ENCODE peak calls at places on chromosomes 1 and 21, in seven cellular contexts. H is neuronal stem cell, Y is kidney, W is cardiac fibroblast, D is psoas muscle, U is stomach, B is MM.1S. J is an unnamed sample.

GRCh38 chr1:234960722-234961467 is 167.7 kb downstream of the TOMM20 start:
- DNase-seq in H (no peak), U (peak; percentile 78), Y (no peak), W (peak; percentile 79), D (no peak), B (peak; percentile 28), J (no peak)

GRCh38 chr1:8825985-8826481 is 8.6 kb upstream of the RERE start:
- DNase-seq in W (peak; percentile 74), D (no peak), U (peak; percentile 23), B (no peak), Y (peak; percentile 20), H (no peak), J (peak; percentile 94)

GRCh38 chr1:218380125-218380977 is 35.2 kb downstream of the TGFB2 start:
- DNase-seq in H (no peak), D (no peak), W (peak; percentile 76), Y (no peak), U (peak; percentile 54), B (no peak), J (peak; percentile 95)

GRCh38 chr1:30527511-30528140 is 195.8 kb downstream of the MATN1 start:
- DNase-seq in Y (no peak), D (peak; percentile 78), U (peak; percentile 21), W (peak; percentile 3), B (no peak), H (no peak), J (peak; percentile 46)

GRCh38 chr1:182485861-182486260 is 35.9 kb downstream of the RGSL1 start:
- DNase-seq in H (no peak), B (no peak), W (no peak), D (no peak), Y (no peak), U (no peak), J (no peak)

GRCh38 chr1:207826557-207827487 is 75.0 kb downstream of the CD46 start:
- DNase-seq in B (no peak), U (peak; percentile 84), H (no peak), Y (peak; percentile 83), D (peak; percentile 59), W (no peak), J (no peak)

GRCh38 chr1:58888776-58889341 is 105.0 kb upstream of the JUN start:
- DNase-seq in W (no peak), D (no peak), H (no peak), Y (no peak), U (no peak), B (no peak), J (no peak)

GRCh38 chr1:152596986-152597385 is 3.0 kb upstream of the LCE3C start:
- DNase-seq in U (no peak), W (no peak), B (no peak), H (no peak), D (no peak), Y (no peak), J (no peak)

GRCh38 chr1:39829791-39830533 is 41.3 kb upstream of the BMP8B start:
- DNase-seq in B (no peak), Y (no peak), U (no peak), H (no peak), W (no peak), D (no peak), J (no peak)

GRCh38 chr1:34865573-34865972 is 6.0 kb upstream of the SMIM12 start:
- DNase-seq in U (no peak), W (no peak), H (no peak), B (no peak), D (no peak), Y (peak; percentile 76), J (no peak)
- H3K4me3 ChIP-seq in U (peak overlapping the region; percentile 63), W (peak overlapping the region; percentile 68), H (peak overlapping the region; percentile 83), B (peak overlapping the region; percentile 76), D (peak overlapping the region; percentile 81), Y (no peak overlapping the region), J (peak overlapping the region; percentile 52)

GRCh38 chr1:62466982-62467532 is 30.2 kb downstream of the USP1 start:
- DNase-seq in W (peak; percentile 7), B (no peak), D (no peak), Y (no peak), U (no peak), H (no peak), J (no peak)

GRCh38 chr1:62457955-62458354 is 21.1 kb downstream of the USP1 start:
- DNase-seq in H (no peak), U (no peak), B (no peak), W (peak; percentile 6), Y (no peak), D (no peak), J (no peak)

GRCh38 chr1:62462370-62462769 is 25.5 kb downstream of the USP1 start:
- DNase-seq in B (peak; percentile 32), H (no peak), U (no peak), D (no peak), Y (no peak), W (no peak), J (no peak)
- H3K4me3 ChIP-seq in B (no peak overlapping the region), H (no peak overlapping the region), U (no peak overlapping the region), D (no peak overlapping the region), Y (no peak overlapping the region), W (no peak overlapping the region), J (no peak overlapping the region)

GRCh38 chr1:6833804-6834203 is 48.5 kb downstream of the CAMTA1 start:
- DNase-seq in Y (no peak), H (no peak), W (no peak), D (no peak), U (no peak), B (no peak), J (no peak)
- H3K4me3 ChIP-seq in Y (no peak overlapping the region), H (no peak overlapping the region), W (no peak overlapping the region), D (no peak overlapping the region), U (no peak overlapping the region), B (no peak overlapping the region), J (no peak overlapping the region)

DNA sequence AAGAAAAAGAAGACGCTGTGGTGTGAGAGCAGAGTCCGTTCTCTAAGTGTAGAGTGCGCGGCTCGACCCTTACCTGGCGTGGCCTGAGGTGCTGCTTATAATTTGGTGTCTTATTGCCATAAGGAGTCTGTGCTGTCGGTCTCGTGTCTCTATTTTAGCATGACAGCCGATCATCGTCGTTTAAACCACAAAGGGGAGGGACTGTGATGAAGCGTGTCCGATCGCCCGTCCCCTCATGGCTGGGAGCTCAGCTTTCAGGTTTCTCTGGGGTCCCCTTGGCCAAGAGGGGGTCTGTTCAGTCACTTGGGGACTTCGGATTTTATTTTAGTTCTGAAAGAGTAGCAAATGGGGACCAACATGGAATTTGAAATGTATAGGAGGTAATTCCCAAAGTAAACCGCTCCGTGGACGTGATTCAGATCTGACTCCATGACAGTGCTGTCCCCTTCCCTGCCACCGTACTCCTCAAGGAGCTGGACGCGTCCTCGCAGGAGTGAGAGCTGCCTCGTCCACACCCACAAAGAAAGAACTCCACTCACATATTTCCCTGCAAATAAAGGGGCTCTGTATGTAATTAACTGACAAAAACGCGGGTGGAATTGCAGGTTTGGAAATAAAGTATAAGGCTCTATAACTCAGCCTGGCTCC is 183.5 kb downstream of the ETS2 start:
- DNase-seq in D (no peak), Y (no peak), B (no peak), H (no peak), U (no peak), W (no peak), J (no peak)
- H3K4me3 ChIP-seq in D (peak overlapping the region; percentile 29), Y (no peak overlapping the region), B (no peak overlapping the region), H (no peak overlapping the region), U (no peak overlapping the region), W (no peak overlapping the region), J (no peak overlapping the region)

GRCh38 chr1:31666290-31666963 is 21.8 kb upstream of the PEF1 start:
- DNase-seq in Y (no peak), W (peak; percentile 37), D (no peak), U (peak; percentile 62), H (no peak), B (no peak), J (no peak)
- H3K4me3 ChIP-seq in Y (no peak overlapping the region), W (no peak overlapping the region), D (no peak overlapping the region), U (no peak overlapping the region), H (no peak overlapping the region), B (no peak overlapping the region), J (no peak overlapping the region)

DNA sequence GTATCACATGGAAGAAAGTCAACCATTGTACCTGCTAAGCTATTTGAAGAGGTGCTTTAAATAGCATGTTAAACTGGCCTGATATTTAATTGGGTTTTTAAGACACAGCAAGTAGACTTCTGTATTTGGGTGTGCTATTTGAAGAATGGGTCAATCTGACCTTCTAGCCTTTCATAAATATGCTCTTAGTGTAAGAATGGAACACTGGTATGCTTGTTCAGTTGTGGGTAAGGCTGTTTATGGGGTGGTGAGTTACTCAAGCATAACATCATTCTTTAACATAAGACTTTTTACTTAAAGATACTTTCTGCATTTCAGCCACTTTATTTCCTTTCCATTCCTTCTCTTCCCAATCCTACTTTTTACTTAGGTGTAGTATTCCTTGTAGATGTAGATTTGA is 21.4 kb downstream of the AHCYL1 start:
- DNase-seq in Y (no peak), U (no peak), W (no peak), B (no peak), D (no peak), H (no peak), J (no peak)
- H3K4me3 ChIP-seq in Y (peak overlapping the region; percentile 44), U (peak overlapping the region; percentile 11), W (no peak overlapping the region), B (no peak overlapping the region), D (peak overlapping the region; percentile 69), H (no peak overlapping the region), J (no peak overlapping the region)

DNA sequence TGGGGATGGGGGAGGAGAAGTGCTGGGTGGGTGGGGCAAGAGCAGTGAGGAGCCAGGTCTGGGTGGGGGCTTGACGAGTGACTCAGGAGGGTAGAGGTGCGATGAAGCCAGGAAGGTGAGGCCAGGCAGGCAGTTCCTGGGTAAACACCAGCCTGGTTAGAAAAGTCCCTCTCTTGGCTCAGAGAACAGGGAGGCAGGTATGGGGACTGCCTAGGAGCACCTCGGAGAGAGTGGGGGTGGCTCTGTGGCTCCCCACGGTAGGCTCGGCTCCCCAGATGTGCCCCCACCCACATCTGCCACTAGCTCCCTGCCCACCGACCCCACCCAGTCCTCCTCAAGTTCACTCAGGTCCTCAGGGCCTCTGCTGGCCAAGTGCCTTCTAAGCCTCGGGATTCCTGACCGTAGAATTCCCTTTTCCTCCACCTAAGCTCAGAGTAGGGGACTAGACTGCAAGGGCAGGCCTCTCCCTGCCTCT is 1.2 kb downstream of the HSPG2 start:
- DNase-seq in U (peak; percentile 60), W (peak; percentile 35), B (no peak), D (no peak), H (no peak), Y (peak; percentile 82), J (no peak)
- H3K4me3 ChIP-seq in U (peak overlapping the region; percentile 83), W (peak overlapping the region; percentile 77), B (no peak overlapping the region), D (peak overlapping the region; percentile 82), H (peak overlapping the region; percentile 79), Y (peak overlapping the region; percentile 81), J (peak overlapping the region; percentile 83)